ENCODE peak calls at places on chromosome 6, in seven cellular contexts. Z is fibroblast of lung, X is GM23338, S is trophoblast cell, M is hepatocyte, W is HCT116, T is OCI-LY7. N is an unnamed sample.

GRCh38 chr6:133062077-133062476 is 179.1 kb upstream of the EYA4 start:
- DNase-seq in S (peak), Z (peak), X (no peak), W (no peak), M (no peak), T (no peak), N (no peak)

GRCh38 chr6:4256969-4257368 is 121.6 kb upstream of the ECI2 start:
- DNase-seq in M (peak), S (peak), T (no peak), X (no peak), W (no peak), Z (peak), N (peak)

GRCh38 chr6:52020961-52021570 is 66.3 kb downstream of the PKHD1 start:
- DNase-seq in S (peak), Z (peak), T (peak), M (peak), W (peak), X (peak), N (no peak)

GRCh38 chr6:156729248-156729647 is 47.9 kb upstream of the ARID1B start:
- DNase-seq in Z (peak), S (peak), T (no peak), W (peak), M (no peak), X (no peak), N (peak)

GRCh38 chr6:149233056-149233715 is 84.3 kb upstream of the TAB2 start:
- DNase-seq in X (no peak), Z (peak), T (no peak), M (peak), W (peak), S (no peak), N (peak)

GRCh38 chr6:6676910-6677441 is 88.5 kb downstream of the LY86 start:
- DNase-seq in S (peak), Z (peak), T (peak), X (peak), W (peak), M (peak), N (peak)

GRCh38 chr6:79868098-79868722 is 79.1 kb downstream of the ELOVL4 start:
- DNase-seq in S (peak), T (peak), Z (peak), W (peak), X (peak), M (peak), N (peak)

GRCh38 chr6:144317736-144318135 is 32.6 kb downstream of the UTRN start:
- DNase-seq in X (no peak), M (no peak), Z (no peak), T (no peak), S (no peak), W (no peak), N (no peak)

GRCh38 chr6:38713812-38714211 is 1.3 kb upstream of the DNAH8 start:
- DNase-seq in Z (no peak), W (no peak), T (no peak), M (no peak), S (no peak), X (peak), N (no peak)

GRCh38 chr6:143160008-143160407 is 99.3 kb downstream of the AIG1 start:
- DNase-seq in X (peak), M (no peak), S (no peak), T (no peak), W (no peak), Z (peak), N (no peak)

GRCh38 chr6:3041606-3042005 is 26.7 kb upstream of the RIPK1 start:
- DNase-seq in X (peak), W (no peak), Z (no peak), S (no peak), M (no peak), T (no peak), N (no peak)

GRCh38 chr6:95227301-95227700 is 350.0 kb upstream of the MANEA start:
- DNase-seq in T (no peak), X (no peak), M (no peak), Z (no peak), S (peak), W (no peak), N (no peak)

GRCh38 chr6:155448823-155449789 is 6.5 kb downstream of the NOX3 start:
- DNase-seq in W (no peak), S (no peak), Z (peak), T (no peak), M (no peak), X (peak), N (no peak)

GRCh38 chr6:164628302-164628931 is 681.0 kb downstream of the C6orf118 start:
- DNase-seq in Z (no peak), T (peak), W (no peak), M (no peak), S (no peak), X (peak), N (no peak)

GRCh38 chr6:157774153-157775135 is 48.6 kb upstream of the SNX9 start:
- DNase-seq in M (peak), Z (no peak), T (no peak), W (no peak), S (no peak), X (no peak), N (no peak)

GRCh38 chr6:17107768-17108325 is 6.0 kb downstream of the STMND1 start:
- DNase-seq in M (no peak), Z (no peak), W (no peak), X (no peak), T (no peak), S (peak), N (no peak)

GRCh38 chr6:52116605-52116948 is 29.2 kb upstream of the PKHD1 start:
- DNase-seq in M (no peak), W (no peak), X (no peak), Z (no peak), T (no peak), S (no peak), N (no peak)

GRCh38 chr6:82217014-82217621 is 30.4 kb downstream of the IBTK start:
- DNase-seq in Z (no peak), X (no peak), T (no peak), M (no peak), W (no peak), S (no peak), N (no peak)

GRCh38 chr6:128806274-128806673 is 76.7 kb upstream of the LAMA2 start:
- DNase-seq in S (peak), W (no peak), Z (no peak), X (no peak), M (no peak), T (no peak), N (no peak)

GRCh38 chr6:38131527-38131965 is 312.0 kb downstream of the ZFAND3 start:
- DNase-seq in M (no peak), T (no peak), S (peak), Z (peak), W (no peak), X (no peak), N (no peak)

GRCh38 chr6:30006170-30007131 is 54.6 kb upstream of the POLR1H start:
- DNase-seq in T (no peak), S (peak), Z (no peak), X (peak), M (peak), W (no peak), N (peak)

GRCh38 chr6:169642455-169642854 is 59.4 kb downstream of the WDR27 start:
- DNase-seq in M (no peak), X (no peak), Z (no peak), S (no peak), T (no peak), W (no peak), N (no peak)

DNA sequence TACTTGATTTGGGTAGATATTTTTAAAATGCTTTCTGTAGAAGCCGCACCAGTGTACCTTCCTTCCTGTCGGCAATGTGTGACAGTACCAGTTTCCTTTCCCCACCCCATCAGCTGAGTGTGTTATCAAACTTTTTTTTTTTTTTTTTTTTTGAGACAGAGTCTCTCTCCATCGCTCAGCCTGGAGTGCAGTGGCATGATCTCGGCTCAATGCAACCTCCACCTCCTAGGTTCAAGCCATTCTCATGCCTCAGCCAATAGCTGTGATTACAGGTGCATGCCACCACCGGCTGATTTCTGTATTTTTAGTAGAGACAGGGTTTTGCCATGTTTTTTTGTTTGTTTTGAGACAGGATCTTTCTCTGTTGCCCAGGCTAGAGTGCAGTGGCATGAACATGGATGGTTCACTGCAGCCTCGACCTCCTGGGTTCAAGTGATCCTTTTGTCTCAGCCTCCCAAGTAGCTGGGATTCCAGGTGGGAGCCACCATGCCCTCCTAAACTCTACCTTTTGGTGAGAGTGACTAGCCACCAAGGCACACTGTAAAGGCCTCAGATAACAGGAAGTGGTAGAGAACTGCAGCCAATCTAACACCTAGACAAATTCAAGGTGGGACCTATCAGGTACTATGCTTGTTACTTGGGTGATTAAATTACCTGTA is 26.5 kb upstream of the ZBTB22 start:
- DNase-seq in T (peak), X (no peak), M (no peak), W (no peak), Z (no peak), S (no peak), N (no peak)
- H3K4me2 ChIP-seq in T (peak), X (no peak), M (no peak), W (no peak), Z (no peak), S (no peak), N (no peak)

GRCh38 chr6:56291278-56291917 is 44.0 kb upstream of the COL21A1 start:
- DNase-seq in W (no peak), Z (no peak), T (no peak), M (no peak), S (no peak), X (no peak), N (no peak)
- H2AFZ ChIP-seq in W (no peak), Z (no peak), T (no peak), M (no peak), S (no peak), X (peak), N (no peak)

GRCh38 chr6:119683022-119683421 is 333.5 kb upstream of the MAN1A1 start:
- DNase-seq in X (no peak), W (no peak), S (peak), Z (no peak), M (peak), T (no peak), N (no peak)

GRCh38 chr6:119686240-119686639 is 336.7 kb upstream of the MAN1A1 start:
- DNase-seq in Z (no peak), T (no peak), S (no peak), W (no peak), X (no peak), M (no peak), N (no peak)

GRCh38 chr6:119686644-119687043 is 337.1 kb upstream of the MAN1A1 start:
- DNase-seq in W (no peak), X (no peak), T (no peak), S (no peak), Z (no peak), M (no peak), N (no peak)
- H3K4me2 ChIP-seq in W (no peak), X (no peak), T (no peak), S (no peak), Z (no peak), M (no peak), N (no peak)

GRCh38 chr6:28956331-28956730 is 32.5 kb upstream of the TRIM27 start:
- DNase-seq in X (no peak), M (no peak), S (no peak), T (no peak), W (no peak), Z (no peak), N (no peak)
- H2AFZ ChIP-seq in X (peak), M (no peak), S (no peak), T (peak), W (peak), Z (no peak), N (no peak)

N was measured in PC-9.